ENCODE peak calls at places on chromosomes 4 and X, in five cellular contexts. H is upper lobe of right lung, U is cardiac muscle cell, P is A673, Y is brain microvascular endothelial cell. K is an unnamed sample.

GRCh38 chr4:165096776-165097175 is 15.9 kb downstream of the TMEM192 start:
- DNase-seq in P (peak), H (no peak), Y (peak), U (peak), K (no peak)

GRCh38 chr4:113561092-113561491 is 200.4 kb downstream of the CAMK2D start:
- DNase-seq in Y (no peak), P (no peak), U (no peak), H (no peak), K (no peak)

GRCh38 chr4:15040916-15041463 is 38.7 kb downstream of the CPEB2 start:
- DNase-seq in U (peak), H (no peak), Y (no peak), P (no peak), K (no peak)

GRCh38 chr4:97153042-97153441 is 990.2 kb downstream of the STPG2 start:
- DNase-seq in U (peak), P (peak), Y (peak), H (no peak), K (no peak)

GRCh38 chrX:133495464-133496391 is 80.4 kb upstream of the GPC4 start:
- DNase-seq in U (peak), P (no peak), H (no peak), Y (no peak), K (no peak)

GRCh38 chrX:119121341-119121740 is 6.3 kb downstream of the KIAA1210 start:
- DNase-seq in U (peak), H (no peak), Y (peak), P (no peak), K (no peak)

GRCh38 chr4:176902710-176903323 is 110.1 kb upstream of the VEGFC start:
- DNase-seq in P (peak), Y (peak), U (peak), H (no peak), K (no peak)

GRCh38 chr4:76589402-76589801 is 154.4 kb downstream of the SHROOM3 start:
- DNase-seq in P (no peak), U (peak), Y (no peak), H (no peak), K (no peak)

GRCh38 chrX:153925739-153926593 is at the start of gene ARHGAP4:
- DNase-seq in U (no peak), H (peak), Y (no peak), P (no peak), K (peak)

GRCh38 chr4:625631-626031 is 258 bp downstream of the PDE6B start:
- DNase-seq in P (no peak), H (no peak), Y (no peak), U (no peak), K (no peak)

GRCh38 chr4:186698028-186698427 is 25.6 kb downstream of the FAT1 start:
- DNase-seq in Y (no peak), P (no peak), H (no peak), U (no peak), K (no peak)

GRCh38 chrX:19954707-19955106 is 36.2 kb downstream of the BCLAF3 start:
- DNase-seq in U (peak), P (no peak), Y (no peak), H (no peak), K (no peak)

GRCh38 chrX:10077425-10078188 is 79.2 kb upstream of the CLCN4 start:
- DNase-seq in H (no peak), P (no peak), Y (no peak), U (no peak), K (no peak)

GRCh38 chr4:7726665-7727413 is 212.8 kb downstream of the AFAP1 start:
- DNase-seq in Y (no peak), P (no peak), U (no peak), H (no peak), K (peak)

GRCh38 chrX:2684256-2684655 is 6.8 kb upstream of the CD99 start:
- DNase-seq in Y (no peak), U (no peak), H (no peak), P (no peak), K (no peak)

GRCh38 chr4:122331195-122331594 is 47.6 kb upstream of the ADAD1 start:
- DNase-seq in Y (no peak), H (no peak), U (no peak), P (no peak), K (no peak)

GRCh38 chr4:89119836-89120235 is 8.5 kb downstream of the TIGD2 start:
- DNase-seq in U (no peak), Y (peak), P (no peak), H (no peak), K (no peak)

GRCh38 chr4:32136081-32136787 is 1416.1 kb downstream of the PCDH7 start:
- DNase-seq in P (no peak), Y (no peak), U (no peak), H (no peak), K (no peak)

GRCh38 chrX:154775611-154776349 is 13.1 kb downstream of the DKC1 start:
- DNase-seq in Y (no peak), U (peak), H (no peak), P (peak), K (no peak)

GRCh38 chr4:119646347-119647071 is 17.9 kb upstream of the PDE5A start:
- DNase-seq in P (peak), H (no peak), Y (no peak), U (peak), K (no peak)

GRCh38 chrX:42615161-42615563 is 162.8 kb downstream of the PPP1R2C start:
- DNase-seq in Y (no peak), H (no peak), P (peak), U (peak), K (no peak)

GRCh38 chr4:97646997-97647396 is 496.3 kb downstream of the STPG2 start:
- DNase-seq in H (no peak), U (peak), P (peak), Y (peak), K (no peak)

GRCh38 chrX:12992544-12993118 is 17.7 kb downstream of the TMSB4X start:
- DNase-seq in P (no peak), H (no peak), U (no peak), Y (no peak), K (no peak)

GRCh38 chrX:50814701-50815476 is 895 bp upstream of the SHROOM4 start:
- DNase-seq in Y (no peak), U (peak), P (no peak), H (no peak), K (no peak)

GRCh38 chrX:76172325-76172887 is 456 bp upstream of the PBDC1 start:
- DNase-seq in H (no peak), P (no peak), U (no peak), Y (no peak), K (no peak)

GRCh38 chr4:88880001-88880400 is 177.0 kb downstream of the FAM13A start:
- DNase-seq in U (peak), P (no peak), Y (peak), H (no peak), K (no peak)

GRCh38 chr4:83837614-83838308 is 301.9 kb downstream of the GPAT3 start:
- DNase-seq in P (no peak), H (no peak), U (no peak), Y (no peak), K (no peak)

GRCh38 chr4:139754913-139755312 is 89.3 kb downstream of the MGST2 start:
- DNase-seq in U (no peak), H (no peak), P (no peak), Y (no peak), K (no peak)

GRCh38 chrX:3585719-3586118 is 127.7 kb downstream of the PRKX start:
- DNase-seq in Y (no peak), H (no peak), P (no peak), U (no peak), K (no peak)

GRCh38 chrX:56736219-56736618 is 7.2 kb downstream of the NBDY start:
- DNase-seq in H (no peak), P (no peak), Y (no peak), U (no peak), K (no peak)

GRCh38 chrX:40175416-40176255 is 77.9 kb upstream of the BCOR start:
- DNase-seq in H (peak), Y (no peak), P (peak), U (peak), K (peak)

GRCh38 chr4:111064342-111064993 is 441.6 kb upstream of the PITX2 start:
- DNase-seq in H (no peak), P (no peak), Y (peak), U (peak), K (no peak)

GRCh38 chr4:84683065-84683464 is 100.1 kb downstream of the CDS1 start:
- DNase-seq in H (no peak), U (no peak), P (no peak), Y (no peak), K (no peak)

GRCh38 chr4:788006-788635 is 37.8 kb downstream of the CPLX1 start:
- DNase-seq in P (no peak), Y (no peak), H (no peak), U (no peak), K (no peak)

GRCh38 chr4:135186002-135186401 is 984.4 kb upstream of the PABPC4L start:
- DNase-seq in H (no peak), Y (no peak), P (no peak), U (no peak), K (no peak)

GRCh38 chr4:31037714-31038113 is 317.5 kb downstream of the PCDH7 start:
- DNase-seq in P (no peak), Y (no peak), H (no peak), U (no peak), K (no peak)

GRCh38 chrX:101263766-101264165 is 27.4 kb downstream of the TAF7L start:
- DNase-seq in U (no peak), Y (no peak), P (no peak), H (no peak), K (no peak)

DNA sequence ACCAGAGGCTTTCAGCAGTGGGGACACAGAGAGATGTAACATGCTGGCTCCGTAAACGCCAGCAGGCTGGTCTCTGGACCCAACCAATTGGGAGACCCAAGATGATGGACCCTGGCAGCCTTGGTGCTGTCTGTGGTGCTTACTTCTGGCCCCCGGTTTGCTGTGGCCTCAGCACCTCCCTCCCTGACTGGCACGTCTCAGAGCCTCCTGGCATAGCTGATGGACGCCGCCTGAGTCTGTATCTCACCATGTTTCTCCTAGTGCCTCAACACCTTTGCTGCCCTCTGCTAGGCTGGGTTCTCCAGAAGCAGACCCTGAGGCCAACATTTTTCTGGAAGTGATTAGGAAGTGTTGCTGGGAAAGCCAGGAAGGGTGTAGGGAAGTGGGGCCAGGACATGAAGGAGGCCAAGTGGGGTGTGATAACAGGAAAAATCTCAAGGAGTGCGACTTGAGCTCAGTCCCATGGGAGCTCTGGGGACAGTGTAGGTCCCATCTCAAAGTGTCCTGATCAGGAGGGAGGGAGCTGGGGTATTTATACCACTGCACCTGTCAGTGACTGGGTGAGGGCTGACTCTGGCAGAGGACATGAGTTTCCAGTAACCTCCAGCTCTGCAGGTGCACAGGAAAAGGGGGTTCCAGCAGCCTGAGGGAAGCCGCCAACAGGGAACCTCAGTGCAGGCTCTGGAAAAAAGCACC is 31.8 kb downstream of the PPP2R2C start:
- DNase-seq in Y (no peak), U (no peak), H (peak), P (no peak), K (no peak)
- TF ChIP-seq CTCF in Y (no peak), U (no peak), H (no peak), P (no peak), K (no peak)

GRCh38 chr4:173403051-173403450 is 4.1 kb upstream of the SCRG1 start:
- DNase-seq in P (no peak), H (no peak), Y (no peak), U (peak), K (no peak)

GRCh38 chr4:173397604-173398003 is 1.3 kb downstream of the SCRG1 start:
- DNase-seq in Y (no peak), H (no peak), P (no peak), U (no peak), K (no peak)

GRCh38 chr4:173398251-173398650 is 665 bp downstream of the SCRG1 start:
- DNase-seq in Y (no peak), P (no peak), U (no peak), H (no peak), K (no peak)

GRCh38 chr4:173404296-173404865 is 5.5 kb upstream of the SCRG1 start:
- DNase-seq in P (no peak), U (no peak), H (no peak), Y (no peak), K (no peak)

GRCh38 chr4:173399016-173399415 is at the start of gene SCRG1:
- DNase-seq in U (peak), Y (no peak), H (no peak), P (no peak), K (no peak)
- H3K27ac ChIP-seq in U (no peak), Y (no peak), H (no peak), P (no peak), K (no peak)

DNA sequence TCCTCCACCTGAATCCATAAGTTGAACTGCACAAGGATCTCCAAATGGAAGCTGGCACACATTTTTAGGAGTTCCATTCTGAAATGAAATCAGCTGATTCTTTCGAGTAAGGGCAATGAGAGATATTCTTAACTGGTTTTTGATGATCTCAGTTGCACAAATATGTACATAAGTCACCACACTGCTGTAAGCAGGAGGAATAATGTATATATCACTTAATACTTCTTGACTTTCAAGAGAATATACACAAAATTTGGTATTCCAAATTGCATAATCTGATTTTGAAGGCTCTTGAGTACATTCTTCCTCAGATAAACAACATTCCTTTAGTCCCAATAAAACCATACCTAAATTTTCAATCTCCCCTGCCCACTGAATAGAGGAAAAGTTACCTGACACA is 8.2 kb downstream of the FANCB start:
- DNase-seq in U (peak), P (no peak), Y (no peak), H (no peak), K (no peak)
- H3K4me3 ChIP-seq in U (no peak), P (no peak), Y (no peak), H (no peak), K (no peak)

GRCh38 chr4:25862411-25863346 is at the start of gene SEL1L3:
- DNase-seq in U (peak), H (peak), P (peak), Y (no peak), K (peak)

GRCh38 chr4:25863347-25863784 is 578 bp upstream of the SEL1L3 start:
- DNase-seq in H (peak), U (peak), Y (no peak), P (no peak), K (peak)

GRCh38 chr4:25863906-25864418 is 1.2 kb upstream of the SEL1L3 start:
- DNase-seq in H (no peak), P (no peak), U (no peak), Y (no peak), K (no peak)

GRCh38 chr4:25867781-25868180 is 5.0 kb upstream of the SEL1L3 start:
- DNase-seq in Y (no peak), P (no peak), H (no peak), U (no peak), K (no peak)

DNA sequence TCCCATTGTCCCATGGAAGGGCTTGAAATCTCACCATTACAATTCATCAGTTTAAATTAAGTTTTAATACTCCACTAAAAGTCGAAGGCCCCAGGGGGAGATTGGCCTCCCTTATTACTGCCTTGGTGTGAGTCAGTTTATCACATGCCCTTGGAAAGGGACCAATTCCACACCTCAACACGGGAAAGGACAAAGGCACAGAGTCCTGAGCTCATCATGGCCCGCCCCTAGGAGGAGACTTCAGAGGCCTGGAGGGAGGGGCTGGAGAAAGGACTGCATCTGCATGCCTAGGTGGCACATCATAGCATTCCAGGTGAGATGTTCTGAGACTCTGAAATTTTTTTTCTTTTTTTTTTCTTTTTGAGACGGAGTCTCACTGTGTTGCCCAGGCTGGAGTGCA is 2.8 kb upstream of the SEL1L3 start:
- DNase-seq in H (no peak), U (peak), Y (no peak), P (no peak), K (peak)
- TF ChIP-seq CTCF in H (no peak), U (no peak), Y (no peak), P (no peak), K (no peak)

GRCh38 chr4:71230258-71230594 is 108.6 kb upstream of the SLC4A4 start:
- DNase-seq in H (no peak), U (no peak), Y (no peak), P (peak), K (peak)

GRCh38 chr4:71230613-71231012 is 108.2 kb upstream of the SLC4A4 start:
- DNase-seq in H (no peak), U (no peak), Y (no peak), P (no peak), K (no peak)

GRCh38 chr4:71231753-71232420 is 106.9 kb upstream of the SLC4A4 start:
- DNase-seq in H (no peak), Y (no peak), P (no peak), U (no peak), K (no peak)

GRCh38 chr4:71231073-71231752 is 107.6 kb upstream of the SLC4A4 start:
- DNase-seq in Y (peak), U (peak), H (peak), P (peak), K (peak)

DNA sequence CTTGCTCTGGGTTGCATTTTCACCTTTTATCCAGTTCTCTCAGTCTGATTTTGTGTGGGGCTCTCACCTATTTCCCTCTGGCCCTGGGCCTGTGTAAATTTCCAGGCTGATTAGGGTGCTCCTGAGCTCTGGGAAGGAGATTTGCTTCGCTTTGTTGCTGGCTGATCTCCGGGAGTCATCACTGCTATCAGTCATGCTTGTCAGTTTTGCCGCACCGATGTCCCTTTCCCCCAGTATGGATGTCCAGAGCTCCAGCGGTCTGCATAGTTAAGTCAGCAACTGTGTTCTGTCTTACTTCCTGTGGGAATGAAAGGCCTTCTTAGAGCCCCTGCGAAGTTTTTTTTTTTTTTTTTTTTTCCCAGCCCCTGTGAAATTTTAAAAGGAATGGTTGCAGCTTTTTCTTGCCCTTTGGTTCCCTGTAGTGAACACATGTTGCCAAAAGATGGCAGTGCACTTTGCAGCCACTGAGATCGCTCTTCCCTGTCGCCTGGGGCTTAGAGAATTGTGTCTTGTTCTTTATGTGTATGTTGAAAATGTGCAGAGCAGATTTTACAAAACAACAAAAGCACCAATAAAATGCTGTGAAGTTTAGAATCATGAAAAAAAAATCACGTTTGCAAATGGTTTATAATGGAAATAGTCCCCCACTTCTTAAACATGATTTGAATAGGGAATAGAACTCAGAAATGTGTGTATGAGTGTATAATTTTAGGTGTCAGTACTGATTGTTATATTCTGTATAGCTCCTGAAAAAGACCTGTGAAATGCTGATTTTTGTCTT is 109.2 kb upstream of the SLC4A4 start:
- DNase-seq in U (peak), Y (peak), P (peak), H (no peak), K (no peak)
- H3K27ac ChIP-seq in U (peak), Y (no peak), P (no peak), H (no peak), K (no peak)

DNA sequence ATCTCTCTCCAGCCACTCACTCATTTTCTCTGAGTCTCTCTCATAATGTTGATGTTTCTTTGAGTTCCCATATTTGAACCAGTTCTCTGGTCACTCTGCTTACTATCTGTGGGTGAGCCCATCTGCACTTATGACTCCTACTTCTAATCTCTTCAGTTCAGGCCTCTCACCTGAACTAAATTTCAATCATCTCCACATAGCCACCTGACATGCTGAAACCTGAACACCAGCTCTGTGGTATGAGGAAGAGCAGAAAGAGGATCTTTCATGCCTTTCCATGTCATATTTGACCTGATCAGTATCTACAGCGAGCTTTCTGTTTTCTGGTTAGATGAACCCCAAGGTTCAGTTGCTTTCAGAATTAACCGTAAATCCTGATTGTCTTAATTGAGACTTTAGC is 122.2 kb upstream of the ESX1 start:
- DNase-seq in H (no peak), Y (no peak), U (no peak), P (no peak), K (no peak)
- H3K4me3 ChIP-seq in H (no peak), Y (no peak), U (no peak), P (no peak), K (no peak)

K was measured in left lung.